ENCODE peak calls at places on chromosomes 2 and 18, in eight cellular contexts. One of them, this sample, is unnamed.

GRCh38 chr2:152504618-152505017 is 169.6 kb downstream of the FMNL2 start:
- DNase-seq in HCT116: no peak
- DNase-seq in transverse colon: no peak
- DNase-seq in Panc1: peak; percentile 53
- DNase-seq in sigmoid colon: no peak
- DNase-seq in stomach: no peak
- DNase-seq in HL-60: no peak
- DNase-seq in suprapubic skin: no peak
- DNase-seq in this sample: no peak

GRCh38 chr2:225824748-225825449 is 425.4 kb downstream of the NYAP2 start:
- DNase-seq in HCT116: no peak
- DNase-seq in transverse colon: no peak
- DNase-seq in Panc1: no peak
- DNase-seq in sigmoid colon: peak; percentile 51
- DNase-seq in stomach: no peak
- DNase-seq in HL-60: no peak
- DNase-seq in suprapubic skin: no peak
- DNase-seq in this sample: no peak

GRCh38 chr2:164910091-164910899 is 45.0 kb downstream of the SLC38A11 start:
- DNase-seq in HCT116: no peak
- DNase-seq in transverse colon: peak; percentile 46
- DNase-seq in Panc1: no peak
- DNase-seq in sigmoid colon: no peak
- DNase-seq in stomach: peak; percentile 39
- DNase-seq in HL-60: no peak
- DNase-seq in suprapubic skin: no peak
- DNase-seq in this sample: no peak

GRCh38 chr2:168490015-168490874 is 34.2 kb downstream of the CERS6 start:
- DNase-seq in HCT116: no peak
- DNase-seq in transverse colon: no peak
- DNase-seq in Panc1: no peak
- DNase-seq in sigmoid colon: no peak
- DNase-seq in stomach: no peak
- DNase-seq in HL-60: peak; percentile 79
- DNase-seq in suprapubic skin: no peak
- DNase-seq in this sample: no peak

GRCh38 chr18:6521804-6522418 is 107.2 kb upstream of the L3MBTL4 start:
- DNase-seq in HCT116: no peak
- DNase-seq in transverse colon: peak; percentile 50
- DNase-seq in Panc1: peak; percentile 68
- DNase-seq in sigmoid colon: no peak
- DNase-seq in stomach: peak; percentile 56
- DNase-seq in HL-60: peak; percentile 46
- DNase-seq in suprapubic skin: no peak
- DNase-seq in this sample: peak; percentile 3

GRCh38 chr18:50128506-50129271 is 66.3 kb downstream of the MYO5B start:
- DNase-seq in HCT116: no peak
- DNase-seq in transverse colon: peak; percentile 83
- DNase-seq in Panc1: no peak
- DNase-seq in sigmoid colon: no peak
- DNase-seq in stomach: peak; percentile 58
- DNase-seq in HL-60: no peak
- DNase-seq in suprapubic skin: no peak
- DNase-seq in this sample: no peak

GRCh38 chr2:146262606-146263005 is 1582.2 kb upstream of the ACVR2A start:
- DNase-seq in HCT116: no peak
- DNase-seq in transverse colon: no peak
- DNase-seq in Panc1: no peak
- DNase-seq in sigmoid colon: peak; percentile 53
- DNase-seq in stomach: no peak
- DNase-seq in HL-60: no peak
- DNase-seq in suprapubic skin: no peak
- DNase-seq in this sample: no peak

GRCh38 chr2:119771331-119771730 is 11.6 kb downstream of the PTPN4 start:
- DNase-seq in HCT116: no peak
- DNase-seq in transverse colon: no peak
- DNase-seq in Panc1: no peak
- DNase-seq in sigmoid colon: no peak
- DNase-seq in stomach: no peak
- DNase-seq in HL-60: no peak
- DNase-seq in suprapubic skin: no peak
- DNase-seq in this sample: no peak

GRCh38 chr2:145692971-145693478 is 1173.1 kb upstream of the ZEB2 start:
- DNase-seq in HCT116: no peak
- DNase-seq in transverse colon: no peak
- DNase-seq in Panc1: peak; percentile 18
- DNase-seq in sigmoid colon: no peak
- DNase-seq in stomach: peak; percentile 37
- DNase-seq in HL-60: peak; percentile 84
- DNase-seq in suprapubic skin: no peak
- DNase-seq in this sample: no peak

GRCh38 chr2:146143971-146144370 is 1624.1 kb upstream of the ZEB2 start:
- DNase-seq in HCT116: no peak
- DNase-seq in transverse colon: no peak
- DNase-seq in Panc1: no peak
- DNase-seq in sigmoid colon: no peak
- DNase-seq in stomach: no peak
- DNase-seq in HL-60: no peak
- DNase-seq in suprapubic skin: no peak
- DNase-seq in this sample: no peak

GRCh38 chr2:152632736-152633135 is 84.5 kb downstream of the PRPF40A start:
- DNase-seq in HCT116: no peak
- DNase-seq in transverse colon: no peak
- DNase-seq in Panc1: no peak
- DNase-seq in sigmoid colon: no peak
- DNase-seq in stomach: no peak
- DNase-seq in HL-60: no peak
- DNase-seq in suprapubic skin: no peak
- DNase-seq in this sample: no peak

GRCh38 chr2:223873672-223874071 is 36.3 kb upstream of the AP1S3 start:
- DNase-seq in HCT116: no peak
- DNase-seq in transverse colon: no peak
- DNase-seq in Panc1: no peak
- DNase-seq in sigmoid colon: no peak
- DNase-seq in stomach: no peak
- DNase-seq in HL-60: no peak
- DNase-seq in suprapubic skin: no peak
- DNase-seq in this sample: no peak

DNA sequence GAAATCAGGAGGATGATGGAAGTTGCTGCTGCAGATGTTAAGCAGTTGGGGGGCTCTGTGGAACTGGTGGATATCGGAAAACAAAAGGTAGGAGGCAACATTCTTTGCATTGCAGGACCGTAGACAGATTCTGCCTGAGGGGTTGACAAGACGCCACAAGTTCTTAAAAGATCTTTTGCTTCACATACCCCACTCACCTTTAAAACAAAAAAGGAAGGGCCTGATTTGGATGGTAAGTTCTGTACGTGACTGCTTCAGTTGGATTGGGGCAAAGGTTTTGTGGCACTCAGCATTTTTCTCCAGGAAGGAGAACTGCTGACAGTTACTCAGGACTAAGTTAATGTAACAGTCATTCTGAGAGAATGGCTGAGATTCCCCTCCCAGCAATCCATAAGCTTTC is 5.2 kb downstream of the CNDP2 start:
- DNase-seq in HCT116: no peak
- DNase-seq in transverse colon: no peak
- DNase-seq in Panc1: no peak
- DNase-seq in sigmoid colon: peak; percentile 25
- DNase-seq in stomach: no peak
- DNase-seq in HL-60: no peak
- DNase-seq in suprapubic skin: no peak
- DNase-seq in this sample: no peak
- TF ChIP-seq POLR2AphosphoS5 in HCT116: no peak
- TF ChIP-seq POLR2AphosphoS5 in transverse colon: no peak
- TF ChIP-seq POLR2AphosphoS5 in Panc1: no peak
- TF ChIP-seq POLR2AphosphoS5 in sigmoid colon: no peak
- TF ChIP-seq POLR2AphosphoS5 in stomach: no peak
- TF ChIP-seq POLR2AphosphoS5 in HL-60: no peak
- TF ChIP-seq POLR2AphosphoS5 in suprapubic skin: no peak
- TF ChIP-seq POLR2AphosphoS5 in this sample: no peak

DNA sequence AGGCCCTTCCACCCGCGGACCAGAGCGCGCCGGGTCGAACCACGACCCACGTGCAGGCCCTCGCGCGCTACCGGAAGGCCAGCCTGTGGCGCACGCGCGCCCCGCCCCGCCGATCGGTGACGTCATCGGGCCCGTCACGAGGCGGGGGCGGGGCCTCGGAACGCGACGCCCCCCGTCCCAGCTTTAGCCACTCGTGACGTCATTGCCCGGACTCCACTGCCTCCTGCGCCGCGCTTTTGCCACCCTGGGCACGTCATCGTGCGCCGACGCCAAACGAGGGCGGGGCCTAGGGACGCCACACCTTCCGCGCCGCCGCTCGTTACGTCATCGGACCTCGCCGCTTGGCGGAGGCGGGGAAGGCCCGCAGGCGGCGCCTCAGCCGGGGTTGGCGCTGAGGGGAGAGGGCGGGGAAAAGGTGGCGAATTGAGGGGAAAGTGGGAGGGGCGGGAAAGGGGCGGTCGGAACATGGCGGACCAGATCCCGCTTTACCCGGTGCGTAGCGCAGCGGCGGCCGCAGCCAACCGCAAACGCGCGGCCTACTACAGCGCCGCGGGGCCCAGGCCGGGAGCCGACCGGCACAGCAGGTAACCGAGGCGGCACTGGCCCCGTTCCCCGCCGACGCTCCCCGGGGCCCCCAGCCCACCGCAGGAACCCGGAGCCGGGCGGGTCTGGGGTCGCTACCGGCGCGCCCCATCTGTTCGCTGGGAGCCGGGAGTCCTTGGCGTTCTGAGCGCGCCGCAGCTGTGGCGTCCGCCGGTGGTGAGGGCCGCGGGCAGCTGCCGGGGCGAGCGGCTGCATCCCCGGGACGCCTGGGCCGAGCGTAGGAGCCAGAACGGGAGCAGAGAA is at the start of gene ATP9B:
- DNase-seq in HCT116: peak; percentile 87
- DNase-seq in transverse colon: peak; percentile 97
- DNase-seq in Panc1: peak; percentile 87
- DNase-seq in sigmoid colon: peak; percentile 99
- DNase-seq in stomach: peak; percentile 98
- DNase-seq in HL-60: peak; percentile 99
- DNase-seq in suprapubic skin: peak; percentile 98
- DNase-seq in this sample: peak; percentile 88
- TF ChIP-seq POLR2AphosphoS5 in HCT116: peak; percentile 73
- TF ChIP-seq POLR2AphosphoS5 in transverse colon: peak; percentile 54
- TF ChIP-seq POLR2AphosphoS5 in Panc1: peak; percentile 65
- TF ChIP-seq POLR2AphosphoS5 in sigmoid colon: peak; percentile 79
- TF ChIP-seq POLR2AphosphoS5 in stomach: peak; percentile 83
- TF ChIP-seq POLR2AphosphoS5 in HL-60: peak; percentile 83
- TF ChIP-seq POLR2AphosphoS5 in suprapubic skin: peak; percentile 99
- TF ChIP-seq POLR2AphosphoS5 in this sample: no peak

GRCh38 chr2:67514515-67514914 is 117.4 kb downstream of the ETAA1 start:
- DNase-seq in HCT116: no peak
- DNase-seq in transverse colon: no peak
- DNase-seq in Panc1: no peak
- DNase-seq in sigmoid colon: no peak
- DNase-seq in stomach: no peak
- DNase-seq in HL-60: no peak
- DNase-seq in suprapubic skin: no peak
- DNase-seq in this sample: no peak

GRCh38 chr2:67516358-67516757 is 119.2 kb downstream of the ETAA1 start:
- DNase-seq in HCT116: no peak
- DNase-seq in transverse colon: peak; percentile 15
- DNase-seq in Panc1: no peak
- DNase-seq in sigmoid colon: no peak
- DNase-seq in stomach: no peak
- DNase-seq in HL-60: no peak
- DNase-seq in suprapubic skin: no peak
- DNase-seq in this sample: no peak

GRCh38 chr2:67515538-67515937 is 118.4 kb downstream of the ETAA1 start:
- DNase-seq in HCT116: no peak
- DNase-seq in transverse colon: no peak
- DNase-seq in Panc1: no peak
- DNase-seq in sigmoid colon: no peak
- DNase-seq in stomach: no peak
- DNase-seq in HL-60: no peak
- DNase-seq in suprapubic skin: no peak
- DNase-seq in this sample: no peak

GRCh38 chr2:67516899-67517530 is 119.9 kb downstream of the ETAA1 start:
- DNase-seq in HCT116: no peak
- DNase-seq in transverse colon: no peak
- DNase-seq in Panc1: no peak
- DNase-seq in sigmoid colon: no peak
- DNase-seq in stomach: no peak
- DNase-seq in HL-60: no peak
- DNase-seq in suprapubic skin: no peak
- DNase-seq in this sample: no peak

DNA sequence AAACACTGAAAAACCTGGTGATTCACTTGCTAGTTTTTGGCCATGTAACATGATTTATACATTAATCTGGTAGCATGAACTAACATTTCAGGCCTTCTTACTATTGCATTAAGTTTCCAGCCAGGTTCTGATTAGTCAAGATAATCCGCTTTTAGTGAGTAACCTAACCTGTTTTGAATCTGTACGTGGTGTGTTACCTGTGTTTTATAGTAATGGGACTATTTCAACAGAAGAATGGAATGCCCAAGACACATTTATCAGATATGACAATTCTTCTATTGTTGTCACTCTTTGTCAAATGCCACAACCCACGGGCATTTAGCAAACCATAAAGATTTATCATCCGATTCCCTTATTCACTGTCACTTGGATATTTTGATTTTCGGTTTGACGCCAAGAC is 117.9 kb downstream of the ETAA1 start:
- DNase-seq in HCT116: no peak
- DNase-seq in transverse colon: no peak
- DNase-seq in Panc1: no peak
- DNase-seq in sigmoid colon: no peak
- DNase-seq in stomach: no peak
- DNase-seq in HL-60: no peak
- DNase-seq in suprapubic skin: no peak
- DNase-seq in this sample: no peak
- TF ChIP-seq POLR2AphosphoS5 in HCT116: no peak
- TF ChIP-seq POLR2AphosphoS5 in transverse colon: no peak
- TF ChIP-seq POLR2AphosphoS5 in Panc1: no peak
- TF ChIP-seq POLR2AphosphoS5 in sigmoid colon: no peak
- TF ChIP-seq POLR2AphosphoS5 in stomach: no peak
- TF ChIP-seq POLR2AphosphoS5 in HL-60: no peak
- TF ChIP-seq POLR2AphosphoS5 in suprapubic skin: no peak
- TF ChIP-seq POLR2AphosphoS5 in this sample: no peak

DNA sequence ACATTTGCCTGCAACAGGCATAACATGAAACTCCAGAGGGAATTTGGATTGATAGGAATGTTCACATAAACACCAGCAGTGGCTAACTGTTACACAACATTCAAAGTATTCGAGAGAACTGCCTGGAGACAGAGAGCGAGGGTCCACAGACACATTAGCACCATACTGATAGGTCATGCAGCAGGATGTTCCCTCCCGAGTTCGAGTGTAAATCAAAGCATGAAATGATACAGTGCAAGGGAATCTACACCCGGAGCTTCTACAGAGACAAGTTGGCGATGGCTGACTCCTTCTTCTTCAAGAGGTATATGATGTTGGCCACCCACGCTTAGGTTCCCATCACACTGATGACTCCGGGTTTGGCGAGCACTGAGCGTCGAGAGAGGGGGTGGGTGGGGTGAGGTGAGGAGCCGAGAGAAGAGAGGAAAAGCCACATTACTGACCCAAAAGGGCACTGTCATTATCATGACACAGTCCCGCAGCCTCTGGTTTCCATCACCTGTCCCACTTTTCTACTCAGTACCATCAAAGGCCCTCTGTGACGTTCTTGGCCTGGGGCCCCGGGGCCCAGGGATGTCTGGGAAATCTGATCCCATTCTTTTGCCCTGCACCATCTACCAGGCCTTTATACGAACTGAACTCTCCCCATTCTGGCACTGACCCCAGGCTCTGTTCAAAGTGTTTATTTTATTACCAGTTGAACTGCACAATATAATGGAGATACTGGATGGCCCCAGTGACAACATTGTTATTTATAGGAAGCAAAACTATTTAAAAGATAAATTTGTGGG is 89.3 kb downstream of the COL6A3 start:
- DNase-seq in HCT116: no peak
- DNase-seq in transverse colon: peak; percentile 41
- DNase-seq in Panc1: no peak
- DNase-seq in sigmoid colon: peak; percentile 96
- DNase-seq in stomach: no peak
- DNase-seq in HL-60: no peak
- DNase-seq in suprapubic skin: no peak
- DNase-seq in this sample: no peak
- TF ChIP-seq POLR2AphosphoS5 in HCT116: no peak
- TF ChIP-seq POLR2AphosphoS5 in transverse colon: peak; percentile 79
- TF ChIP-seq POLR2AphosphoS5 in Panc1: no peak
- TF ChIP-seq POLR2AphosphoS5 in sigmoid colon: peak; percentile 95
- TF ChIP-seq POLR2AphosphoS5 in stomach: peak; percentile 7
- TF ChIP-seq POLR2AphosphoS5 in HL-60: no peak
- TF ChIP-seq POLR2AphosphoS5 in suprapubic skin: no peak
- TF ChIP-seq POLR2AphosphoS5 in this sample: no peak

This sample was measured in GM12892.